ENCODE peak calls at places on chromosomes 13 and 19, in four cellular contexts. Z, K, O and R are unnamed samples.

GRCh38 chr13:57546942-57547341 is 84.6 kb upstream of the PCDH17 start:
- DNase-seq in K (no peak), Z (no peak), O (no peak), R (no peak)

GRCh38 chr13:112447306-112447705 is 71.2 kb downstream of the SPACA7 start:
- DNase-seq in O (no peak), K (peak), Z (no peak), R (no peak)

GRCh38 chr19:57888494-57889231 is at the start of gene ZNF814:
- DNase-seq in O (no peak), K (peak), Z (peak), R (no peak)

GRCh38 chr19:3644351-3645066 is 17.9 kb upstream of the CACTIN start:
- DNase-seq in O (no peak), K (no peak), Z (peak), R (peak)

GRCh38 chr19:40691421-40692211 is 1.2 kb upstream of the NUMBL start:
- DNase-seq in K (peak), Z (no peak), O (no peak), R (peak)

GRCh38 chr13:73428137-73428536 is 369.3 kb downstream of the KLF5 start:
- DNase-seq in K (no peak), O (no peak), Z (peak), R (no peak)

GRCh38 chr13:90485441-90485840 is 862.0 kb upstream of the MIR17HG start:
- DNase-seq in K (no peak), O (no peak), Z (peak), R (no peak)

GRCh38 chr13:42876270-42876714 is 94.9 kb downstream of the FAM216B start:
- DNase-seq in Z (no peak), K (peak), O (no peak), R (no peak)

GRCh38 chr13:110338441-110339101 is 31.5 kb downstream of the COL4A2 start:
- DNase-seq in O (no peak), K (no peak), Z (peak), R (no peak)

GRCh38 chr13:97568850-97569249 is 134.9 kb downstream of the RAP2A start:
- DNase-seq in O (no peak), K (no peak), Z (no peak), R (no peak)

GRCh38 chr13:94641432-94641941 is 39.8 kb downstream of the GPR180 start:
- DNase-seq in K (no peak), Z (peak), O (peak), R (no peak)

GRCh38 chr19:33085570-33086128 is 4.7 kb downstream of the GPATCH1 start:
- DNase-seq in O (no peak), K (no peak), Z (no peak), R (no peak)